ENCODE peak calls at places on chromosomes 1 and 21, in four cellular contexts. Z is NCI-H748 treated with DMSO at 0.1 percent for 48 hours, H is HL-60, B is substantia nigra. V is an unnamed sample.

GRCh38 chr1:214474467-214474866 is 76.9 kb downstream of the PTPN14 start:
- DNase-seq in Z (no peak), H (no peak), B (no peak), V (no peak)

GRCh38 chr1:201405484-201405831 is 6.3 kb upstream of the LAD1 start:
- DNase-seq in Z (no peak), H (no peak), B (no peak), V (no peak)

GRCh38 chr1:176102243-176102642 is 104.8 kb downstream of the COP1 start:
- DNase-seq in Z (no peak), H (no peak), B (no peak), V (no peak)

GRCh38 chr21:39932335-39932734 is 65.1 kb downstream of the PCP4 start:
- DNase-seq in Z (no peak), H (no peak), B (no peak), V (no peak)

GRCh38 chr1:208807446-208808117 is 563.4 kb upstream of the PLXNA2 start:
- DNase-seq in Z (no peak), H (peak; percentile 33), B (no peak), V (no peak)

GRCh38 chr21:28523367-28523766 is 469.3 kb downstream of the LTN1 start:
- DNase-seq in Z (no peak), H (no peak), B (no peak), V (no peak)

GRCh38 chr1:213573648-213574009 is 414.1 kb upstream of the PROX1 start:
- DNase-seq in Z (no peak), H (no peak), B (no peak), V (no peak)

GRCh38 chr1:184462170-184462569 is 75.3 kb downstream of the C1orf21 start:
- DNase-seq in Z (no peak), H (no peak), B (no peak), V (no peak)

GRCh38 chr1:205629751-205630150 is 2.1 kb downstream of the ELK4 start:
- DNase-seq in Z (no peak), H (no peak), B (no peak), V (no peak)

GRCh38 chr1:200774311-200774710 is 35.6 kb downstream of the CAMSAP2 start:
- DNase-seq in Z (no peak), H (no peak), B (no peak), V (no peak)

GRCh38 chr21:31370893-31371652 is 27.0 kb upstream of the TIAM1 start:
- DNase-seq in Z (no peak), H (no peak), B (no peak), V (no peak)

GRCh38 chr1:6603851-6604558 is 1.3 kb upstream of the KLHL21 start:
- DNase-seq in Z (no peak), H (no peak), B (peak; percentile 44), V (no peak)

GRCh38 chr21:42158846-42159245 is 60.1 kb upstream of the ABCG1 start:
- DNase-seq in Z (no peak), H (no peak), B (no peak), V (no peak)

GRCh38 chr1:84442256-84442655 is 36.8 kb upstream of the RPF1 start:
- DNase-seq in Z (peak; percentile 8), H (peak; percentile 74), B (no peak), V (peak; percentile 87)

GRCh38 chr1:76955652-76956051 is 88.4 kb downstream of the ST6GALNAC5 start:
- DNase-seq in Z (no peak), H (no peak), B (no peak), V (no peak)

GRCh38 chr1:163315773-163316374 is 5.9 kb upstream of the NUF2 start:
- DNase-seq in Z (peak; percentile 56), H (no peak), B (no peak), V (no peak)

GRCh38 chr1:168609133-168609715 is 32.8 kb downstream of the XCL1 start:
- DNase-seq in Z (no peak), H (no peak), B (peak; percentile 12), V (no peak)

GRCh38 chr1:234234199-234234598 is 139.1 kb upstream of the COA6 start:
- DNase-seq in Z (no peak), H (no peak), B (no peak), V (no peak)

GRCh38 chr1:234879157-234880080 is 249.2 kb downstream of the TOMM20 start:
- DNase-seq in Z (no peak), H (no peak), B (no peak), V (no peak)

GRCh38 chr1:50976111-50976889 is 6.3 kb downstream of the CDKN2C start:
- DNase-seq in Z (peak; percentile 92), H (no peak), B (no peak), V (no peak)

GRCh38 chr21:37475186-37475868 is 108.8 kb downstream of the DYRK1A start:
- DNase-seq in Z (no peak), H (no peak), B (no peak), V (no peak)

GRCh38 chr21:32558131-32558530 is 27.2 kb downstream of the TCP10L start:
- DNase-seq in Z (no peak), H (no peak), B (no peak), V (no peak)

GRCh38 chr21:16530656-16531055 is 800.9 kb downstream of the USP25 start:
- DNase-seq in Z (no peak), H (no peak), B (no peak), V (no peak)

GRCh38 chr1:26541816-26542711 is 12.5 kb downstream of the RPS6KA1 start:
- DNase-seq in Z (no peak), H (peak; percentile 100), B (peak; percentile 50), V (peak; percentile 94)

GRCh38 chr1:162235261-162235780 is 141.3 kb downstream of the SPATA46 start:
- DNase-seq in Z (no peak), H (peak; percentile 36), B (no peak), V (no peak)

GRCh38 chr1:223031690-223032601 is 111.1 kb downstream of the TLR5 start:
- DNase-seq in Z (no peak), H (no peak), B (no peak), V (no peak)

GRCh38 chr1:37513795-37514349 is 694 bp downstream of the MEAF6 start:
- DNase-seq in Z (peak; percentile 12), H (no peak), B (peak; percentile 4), V (no peak)

GRCh38 chr21:43659136-43660000 is at the start of the genes HSF2BP and RRP1B:
- DNase-seq in Z (peak; percentile 60), H (peak; percentile 80), B (peak; percentile 46), V (peak; percentile 49)